ENCODE peak calls at places on chromosomes 13 and 19, in six cellular contexts. One of them, this sample, is unnamed. For H3K4me1 and H3K36me3, the result is how much of the 10 kb centered on the place peaks cover.

GRCh38 chr13:31629085-31629785 is 110.1 kb upstream of the RXFP2 start:
- DNase-seq in body of pancreas: no peak
- DNase-seq in thoracic aorta: no peak
- DNase-seq in OCI-LY7: no peak
- DNase-seq in IMR-90: peak
- DNase-seq in SK-N-SH: no peak
- DNase-seq in this sample: no peak

GRCh38 chr13:24182703-24183081 is 22.2 kb downstream of the SPATA13 start:
- DNase-seq in body of pancreas: peak
- DNase-seq in thoracic aorta: no peak
- DNase-seq in OCI-LY7: no peak
- DNase-seq in IMR-90: no peak
- DNase-seq in SK-N-SH: no peak
- DNase-seq in this sample: no peak

GRCh38 chr19:17889609-17890214 is 18.0 kb downstream of the SLC5A5 start:
- DNase-seq in body of pancreas: peak
- DNase-seq in thoracic aorta: no peak
- DNase-seq in OCI-LY7: no peak
- DNase-seq in IMR-90: peak
- DNase-seq in SK-N-SH: no peak
- DNase-seq in this sample: no peak

GRCh38 chr13:75355609-75356008 is 126.4 kb downstream of the TBC1D4 start:
- DNase-seq in body of pancreas: no peak
- DNase-seq in thoracic aorta: no peak
- DNase-seq in OCI-LY7: no peak
- DNase-seq in IMR-90: no peak
- DNase-seq in SK-N-SH: no peak
- DNase-seq in this sample: no peak

GRCh38 chr13:109629737-109630136 is 156.6 kb downstream of the IRS2 start:
- DNase-seq in body of pancreas: no peak
- DNase-seq in thoracic aorta: no peak
- DNase-seq in OCI-LY7: no peak
- DNase-seq in IMR-90: no peak
- DNase-seq in SK-N-SH: no peak
- DNase-seq in this sample: no peak

GRCh38 chr13:91045351-91046034 is 302.0 kb upstream of the MIR17HG start:
- DNase-seq in body of pancreas: no peak
- DNase-seq in thoracic aorta: no peak
- DNase-seq in OCI-LY7: peak
- DNase-seq in IMR-90: no peak
- DNase-seq in SK-N-SH: peak
- DNase-seq in this sample: no peak

GRCh38 chr13:54394908-54395307 is 1366.3 kb downstream of the OLFM4 start:
- DNase-seq in body of pancreas: no peak
- DNase-seq in thoracic aorta: no peak
- DNase-seq in OCI-LY7: no peak
- DNase-seq in IMR-90: no peak
- DNase-seq in SK-N-SH: no peak
- DNase-seq in this sample: no peak

GRCh38 chr13:108322206-108322824 is 52.8 kb downstream of the TNFSF13B start:
- DNase-seq in body of pancreas: no peak
- DNase-seq in thoracic aorta: no peak
- DNase-seq in OCI-LY7: peak
- DNase-seq in IMR-90: peak
- DNase-seq in SK-N-SH: peak
- DNase-seq in this sample: no peak

GRCh38 chr19:49453757-49454248 is 778 bp downstream of the ALDH16A1 start:
- DNase-seq in body of pancreas: no peak
- DNase-seq in thoracic aorta: no peak
- DNase-seq in OCI-LY7: peak
- DNase-seq in IMR-90: no peak
- DNase-seq in SK-N-SH: no peak
- DNase-seq in this sample: no peak

GRCh38 chr19:38280030-38280921 is 15.9 kb downstream of the SPINT2 start:
- DNase-seq in body of pancreas: no peak
- DNase-seq in thoracic aorta: no peak
- DNase-seq in OCI-LY7: no peak
- DNase-seq in IMR-90: no peak
- DNase-seq in SK-N-SH: no peak
- DNase-seq in this sample: no peak

GRCh38 chr13:99774644-99775043 is 196.9 kb downstream of the ZIC5 start:
- DNase-seq in body of pancreas: no peak
- DNase-seq in thoracic aorta: no peak
- DNase-seq in OCI-LY7: no peak
- DNase-seq in IMR-90: no peak
- DNase-seq in SK-N-SH: no peak
- DNase-seq in this sample: no peak

GRCh38 chr19:5615756-5616327 is 6.7 kb downstream of the SAFB2 start:
- DNase-seq in body of pancreas: no peak
- DNase-seq in thoracic aorta: no peak
- DNase-seq in OCI-LY7: no peak
- DNase-seq in IMR-90: peak
- DNase-seq in SK-N-SH: no peak
- DNase-seq in this sample: no peak

GRCh38 chr13:112244061-112244460 is 132.1 kb upstream of the SPACA7 start:
- DNase-seq in body of pancreas: no peak
- DNase-seq in thoracic aorta: no peak
- DNase-seq in OCI-LY7: no peak
- DNase-seq in IMR-90: no peak
- DNase-seq in SK-N-SH: no peak
- DNase-seq in this sample: peak

GRCh38 chr19:45824041-45824471 is 8.9 kb upstream of the RSPH6A start:
- DNase-seq in body of pancreas: no peak
- DNase-seq in thoracic aorta: no peak
- DNase-seq in OCI-LY7: no peak
- DNase-seq in IMR-90: no peak
- DNase-seq in SK-N-SH: no peak
- DNase-seq in this sample: no peak

GRCh38 chr13:113928701-113929627 is 44.9 kb downstream of the C13orf46 start:
- DNase-seq in body of pancreas: peak
- DNase-seq in thoracic aorta: peak
- DNase-seq in OCI-LY7: no peak
- DNase-seq in IMR-90: peak
- DNase-seq in SK-N-SH: peak
- DNase-seq in this sample: peak

GRCh38 chr13:93029536-93029935 is 197.1 kb upstream of the GPC6 start:
- DNase-seq in body of pancreas: no peak
- DNase-seq in thoracic aorta: no peak
- DNase-seq in OCI-LY7: no peak
- DNase-seq in IMR-90: peak
- DNase-seq in SK-N-SH: no peak
- DNase-seq in this sample: no peak

GRCh38 chr19:16750081-16750480 is 30.4 kb downstream of the NWD1 start:
- DNase-seq in body of pancreas: no peak
- DNase-seq in thoracic aorta: no peak
- DNase-seq in OCI-LY7: no peak
- DNase-seq in IMR-90: no peak
- DNase-seq in SK-N-SH: no peak
- DNase-seq in this sample: no peak

GRCh38 chr19:16754207-16754806 is 34.7 kb downstream of the NWD1 start:
- DNase-seq in body of pancreas: no peak
- DNase-seq in thoracic aorta: no peak
- DNase-seq in OCI-LY7: no peak
- DNase-seq in IMR-90: no peak
- DNase-seq in SK-N-SH: no peak
- DNase-seq in this sample: no peak

GRCh38 chr19:16751701-16752100 is 32.1 kb downstream of the NWD1 start:
- DNase-seq in body of pancreas: no peak
- DNase-seq in thoracic aorta: no peak
- DNase-seq in OCI-LY7: no peak
- DNase-seq in IMR-90: no peak
- DNase-seq in SK-N-SH: no peak
- DNase-seq in this sample: no peak

DNA sequence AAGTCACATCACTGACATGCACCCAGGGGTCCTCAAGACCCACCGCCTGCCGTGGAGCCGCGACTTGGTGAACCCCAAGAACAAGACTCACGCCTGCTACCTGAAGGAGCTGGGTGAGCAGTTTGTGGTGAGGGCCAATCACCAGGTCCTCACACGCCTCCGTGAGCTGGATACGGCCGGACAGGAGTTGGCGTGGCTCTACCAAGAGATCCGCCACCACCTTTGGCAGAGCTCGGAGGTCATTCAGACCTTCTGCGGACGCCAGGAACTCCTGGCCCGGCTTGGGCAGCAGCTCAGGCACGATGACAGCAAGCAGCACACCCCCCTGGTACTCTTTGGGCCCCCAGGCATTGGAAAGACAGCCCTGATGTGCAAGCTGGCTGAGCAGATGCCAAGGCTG is 29.7 kb downstream of the NWD1 start:
- DNase-seq in body of pancreas: no peak
- DNase-seq in thoracic aorta: no peak
- DNase-seq in OCI-LY7: no peak
- DNase-seq in IMR-90: no peak
- DNase-seq in SK-N-SH: no peak
- DNase-seq in this sample: no peak
- H3K4me1 ChIP-seq in body of pancreas: under half
- H3K4me1 ChIP-seq in thoracic aorta: under half
- H3K4me1 ChIP-seq in OCI-LY7: under half
- H3K4me1 ChIP-seq in IMR-90: under half
- H3K4me1 ChIP-seq in SK-N-SH: under half
- H3K4me1 ChIP-seq in this sample: under half

GRCh38 chr19:12623361-12624031 is 12.8 kb downstream of the ZNF791 start:
- DNase-seq in body of pancreas: no peak
- DNase-seq in thoracic aorta: no peak
- DNase-seq in OCI-LY7: no peak
- DNase-seq in IMR-90: peak
- DNase-seq in SK-N-SH: no peak
- DNase-seq in this sample: no peak
- H3K36me3 ChIP-seq in body of pancreas: under half
- H3K36me3 ChIP-seq in thoracic aorta: under half
- H3K36me3 ChIP-seq in OCI-LY7: under half
- H3K36me3 ChIP-seq in IMR-90: under half
- H3K36me3 ChIP-seq in SK-N-SH: under half
- H3K36me3 ChIP-seq in this sample: half or more

DNA sequence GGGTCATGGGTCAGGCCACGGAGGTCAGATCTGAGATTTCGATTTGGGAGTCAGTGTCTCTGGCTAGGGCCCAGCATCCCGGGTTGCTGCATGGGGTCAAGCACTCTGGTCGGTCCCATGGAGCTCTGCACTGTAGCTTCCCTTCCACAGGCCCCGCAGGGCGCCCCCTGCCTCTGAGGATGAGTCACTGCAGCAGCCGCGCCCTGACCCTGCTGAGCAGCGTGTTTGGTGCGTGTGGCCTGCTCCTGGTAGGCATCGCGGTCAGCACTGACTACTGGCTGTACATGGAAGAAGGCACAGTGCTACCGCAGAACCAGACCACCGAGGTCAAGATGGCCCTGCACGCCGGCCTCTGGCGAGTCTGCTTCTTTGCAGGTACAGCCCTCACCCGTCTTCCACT is 3.6 kb downstream of the CACNG7 start:
- DNase-seq in body of pancreas: no peak
- DNase-seq in thoracic aorta: no peak
- DNase-seq in OCI-LY7: peak
- DNase-seq in IMR-90: no peak
- DNase-seq in SK-N-SH: peak
- DNase-seq in this sample: no peak
- TF ChIP-seq CTCF in body of pancreas: no peak
- TF ChIP-seq CTCF in thoracic aorta: no peak
- TF ChIP-seq CTCF in OCI-LY7: peak
- TF ChIP-seq CTCF in IMR-90: no peak
- TF ChIP-seq CTCF in SK-N-SH: peak
- TF ChIP-seq CTCF in this sample: no peak

GRCh38 chr19:42466521-42467436 is 24.0 kb upstream of the CXCL17 start:
- DNase-seq in body of pancreas: no peak
- DNase-seq in thoracic aorta: no peak
- DNase-seq in OCI-LY7: peak
- DNase-seq in IMR-90: no peak
- DNase-seq in SK-N-SH: no peak
- DNase-seq in this sample: no peak

GRCh38 chr19:42468273-42468796 is 25.6 kb upstream of the CXCL17 start:
- DNase-seq in body of pancreas: no peak
- DNase-seq in thoracic aorta: no peak
- DNase-seq in OCI-LY7: no peak
- DNase-seq in IMR-90: peak
- DNase-seq in SK-N-SH: no peak
- DNase-seq in this sample: no peak

GRCh38 chr19:42471554-42472249 is 29.0 kb upstream of the CXCL17 start:
- DNase-seq in body of pancreas: no peak
- DNase-seq in thoracic aorta: no peak
- DNase-seq in OCI-LY7: peak
- DNase-seq in IMR-90: peak
- DNase-seq in SK-N-SH: no peak
- DNase-seq in this sample: no peak

GRCh38 chr19:42467437-42467760 is 24.7 kb upstream of the CXCL17 start:
- DNase-seq in body of pancreas: no peak
- DNase-seq in thoracic aorta: no peak
- DNase-seq in OCI-LY7: no peak
- DNase-seq in IMR-90: no peak
- DNase-seq in SK-N-SH: no peak
- DNase-seq in this sample: no peak

GRCh38 chr19:42469311-42470239 is 26.8 kb upstream of the CXCL17 start:
- DNase-seq in body of pancreas: no peak
- DNase-seq in thoracic aorta: no peak
- DNase-seq in OCI-LY7: peak
- DNase-seq in IMR-90: no peak
- DNase-seq in SK-N-SH: no peak
- DNase-seq in this sample: no peak
- H3K4me1 ChIP-seq in body of pancreas: under half
- H3K4me1 ChIP-seq in thoracic aorta: under half
- H3K4me1 ChIP-seq in OCI-LY7: half or more
- H3K4me1 ChIP-seq in IMR-90: under half
- H3K4me1 ChIP-seq in SK-N-SH: under half
- H3K4me1 ChIP-seq in this sample: under half

GRCh38 chr19:580274-580835 is 8.0 kb downstream of the BSG start:
- DNase-seq in body of pancreas: no peak
- DNase-seq in thoracic aorta: no peak
- DNase-seq in OCI-LY7: no peak
- DNase-seq in IMR-90: no peak
- DNase-seq in SK-N-SH: no peak
- DNase-seq in this sample: no peak

GRCh38 chr19:577439-578392 is 5.3 kb downstream of the BSG start:
- DNase-seq in body of pancreas: no peak
- DNase-seq in thoracic aorta: no peak
- DNase-seq in OCI-LY7: no peak
- DNase-seq in IMR-90: no peak
- DNase-seq in SK-N-SH: no peak
- DNase-seq in this sample: no peak

GRCh38 chr19:579111-579841 is 6.9 kb downstream of the BSG start:
- DNase-seq in body of pancreas: no peak
- DNase-seq in thoracic aorta: no peak
- DNase-seq in OCI-LY7: no peak
- DNase-seq in IMR-90: no peak
- DNase-seq in SK-N-SH: no peak
- DNase-seq in this sample: no peak

GRCh38 chr19:581399-582111 is 8.1 kb upstream of the HCN2 start:
- DNase-seq in body of pancreas: no peak
- DNase-seq in thoracic aorta: no peak
- DNase-seq in OCI-LY7: no peak
- DNase-seq in IMR-90: no peak
- DNase-seq in SK-N-SH: no peak
- DNase-seq in this sample: no peak

DNA sequence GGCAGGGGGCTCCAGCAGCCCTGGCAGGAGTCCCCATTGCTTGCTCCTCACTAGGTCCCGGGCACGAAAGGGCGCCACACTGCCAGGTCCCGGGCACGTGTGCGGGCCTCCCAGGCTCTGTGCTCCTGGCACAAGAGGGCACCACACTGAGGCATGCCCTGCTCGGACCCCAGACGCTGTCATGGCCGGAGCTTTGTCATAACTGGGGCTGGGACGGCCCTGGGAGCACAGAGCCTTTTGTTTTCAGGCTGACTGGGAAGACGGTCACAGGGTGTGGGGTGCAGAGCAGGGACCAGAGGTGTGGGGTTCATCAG is 7.4 kb downstream of the BSG start:
- DNase-seq in body of pancreas: no peak
- DNase-seq in thoracic aorta: no peak
- DNase-seq in OCI-LY7: no peak
- DNase-seq in IMR-90: no peak
- DNase-seq in SK-N-SH: no peak
- DNase-seq in this sample: no peak
- H3K36me3 ChIP-seq in body of pancreas: under half
- H3K36me3 ChIP-seq in thoracic aorta: under half
- H3K36me3 ChIP-seq in OCI-LY7: half or more
- H3K36me3 ChIP-seq in IMR-90: under half
- H3K36me3 ChIP-seq in SK-N-SH: under half
- H3K36me3 ChIP-seq in this sample: half or more